ENCODE peak calls at places on chromosomes 1 and 21, in five cellular contexts. Q, D, O, X and T are unnamed samples. For H3K4me1, the result is how much of the 10 kb centered on the place peaks cover.

GRCh38 chr1:198541737-198542136 is 1.3 kb upstream of the ATP6V1G3 start:
- DNase-seq in Q (no peak), D (no peak), O (no peak), X (no peak), T (no peak)

GRCh38 chr1:215872658-215873057 is 305.6 kb downstream of the KCTD3 start:
- DNase-seq in Q (no peak), D (no peak), O (no peak), X (no peak), T (no peak)

GRCh38 chr1:117821782-117822447 is 107.5 kb downstream of the GDAP2 start:
- DNase-seq in Q (no peak), D (no peak), O (no peak), X (no peak), T (no peak)

GRCh38 chr1:225572422-225572821 is 80.5 kb downstream of the ENAH start:
- DNase-seq in Q (no peak), D (no peak), O (no peak), X (no peak), T (no peak)

GRCh38 chr1:169081503-169082123 is 24.9 kb upstream of the ATP1B1 start:
- DNase-seq in Q (no peak), D (no peak), O (no peak), X (no peak), T (no peak)

GRCh38 chr1:84996846-84997666 is at the start of gene MCOLN2:
- DNase-seq in Q (peak), D (peak), O (peak), X (peak), T (peak)

GRCh38 chr1:114315601-114316000 is 161.9 kb upstream of the SYT6 start:
- DNase-seq in Q (no peak), D (no peak), O (no peak), X (no peak), T (no peak)

GRCh38 chr1:243924588-243925349 is 74.7 kb upstream of the AKT3 start:
- DNase-seq in Q (no peak), D (no peak), O (no peak), X (no peak), T (no peak)

GRCh38 chr1:3551711-3552110 is 59.6 kb downstream of the MEGF6 start:
- DNase-seq in Q (no peak), D (no peak), O (no peak), X (no peak), T (no peak)

GRCh38 chr1:24254783-24255182 is 64.4 kb upstream of the GRHL3 start:
- DNase-seq in Q (peak), D (no peak), O (no peak), X (no peak), T (no peak)

GRCh38 chr1:70420320-70420719 is 9.3 kb downstream of the CTH start:
- DNase-seq in Q (no peak), D (no peak), O (no peak), X (no peak), T (no peak)

GRCh38 chr1:236893626-236894545 is 98.8 kb downstream of the MTR start:
- DNase-seq in Q (no peak), D (no peak), O (no peak), X (no peak), T (no peak)

GRCh38 chr1:10304295-10304694 is 93.9 kb downstream of the KIF1B start:
- DNase-seq in Q (no peak), D (no peak), O (no peak), X (no peak), T (no peak)

GRCh38 chr1:23196627-23197328 is 20.5 kb downstream of the HTR1D start:
- DNase-seq in Q (no peak), D (no peak), O (no peak), X (no peak), T (no peak)

GRCh38 chr1:96521994-96522760 is 199.4 kb upstream of the PTBP2 start:
- DNase-seq in Q (no peak), D (no peak), O (no peak), X (no peak), T (no peak)

GRCh38 chr1:67804710-67805109 is 28.6 kb downstream of the GNG12 start:
- DNase-seq in Q (no peak), D (no peak), O (no peak), X (no peak), T (no peak)

GRCh38 chr1:156480411-156481192 is 20.0 kb downstream of the MEF2D start:
- DNase-seq in Q (no peak), D (peak), O (peak), X (peak), T (peak)

GRCh38 chr1:226985839-226986463 is 45.9 kb downstream of the COQ8A start:
- DNase-seq in Q (peak), D (no peak), O (no peak), X (peak), T (no peak)

GRCh38 chr1:233442392-233442791 is 114.9 kb downstream of the MAP3K21 start:
- DNase-seq in Q (no peak), D (no peak), O (no peak), X (no peak), T (no peak)

GRCh38 chr1:178052650-178053461 is 41.0 kb upstream of the RASAL2 start:
- DNase-seq in Q (peak), D (no peak), O (no peak), X (no peak), T (no peak)

GRCh38 chr1:155669233-155670162 is 19.1 kb downstream of the YY1AP1 start:
- DNase-seq in Q (no peak), D (no peak), O (no peak), X (no peak), T (no peak)

GRCh38 chr1:196546272-196547245 is 61.7 kb downstream of the KCNT2 start:
- DNase-seq in Q (no peak), D (no peak), O (no peak), X (no peak), T (no peak)

GRCh38 chr1:60571811-60572210 is 498.2 kb upstream of the C1orf87 start:
- DNase-seq in Q (no peak), D (no peak), O (no peak), X (no peak), T (no peak)

GRCh38 chr1:160866001-160866704 is 3.5 kb upstream of the CD244 start:
- DNase-seq in Q (no peak), D (no peak), O (no peak), X (no peak), T (no peak)

GRCh38 chr1:36350659-36351171 is 27.3 kb upstream of the EVA1B start:
- DNase-seq in Q (no peak), D (no peak), O (peak), X (no peak), T (peak)

GRCh38 chr1:55382699-55383377 is 167.7 kb upstream of the USP24 start:
- DNase-seq in Q (peak), D (no peak), O (no peak), X (no peak), T (no peak)

GRCh38 chr21:42684109-42684916 is 30.9 kb downstream of the PDE9A start:
- DNase-seq in Q (no peak), D (no peak), O (no peak), X (no peak), T (peak)

GRCh38 chr1:113804421-113805255 is 7.6 kb downstream of the RSBN1 start:
- DNase-seq in Q (no peak), D (no peak), O (no peak), X (no peak), T (no peak)

GRCh38 chr1:174242856-174243255 is 83.5 kb downstream of the RABGAP1L start:
- DNase-seq in Q (no peak), D (no peak), O (no peak), X (no peak), T (no peak)

GRCh38 chr1:43711049-43711448 is 3.7 kb downstream of the ST3GAL3 start:
- DNase-seq in Q (no peak), D (no peak), O (no peak), X (no peak), T (no peak)

GRCh38 chr1:207027921-207028320 is 4.6 kb downstream of the C1orf116 start:
- DNase-seq in Q (no peak), D (no peak), O (no peak), X (no peak), T (no peak)

GRCh38 chr1:228393268-228393699 is 13.4 kb downstream of the TRIM11 start:
- DNase-seq in Q (no peak), D (no peak), O (peak), X (peak), T (peak)

GRCh38 chr1:208604295-208604694 is 360.1 kb upstream of the PLXNA2 start:
- DNase-seq in Q (no peak), D (no peak), O (no peak), X (no peak), T (no peak)

GRCh38 chr1:216323344-216323743 is 99.9 kb downstream of the USH2A start:
- DNase-seq in Q (no peak), D (no peak), O (no peak), X (no peak), T (no peak)

GRCh38 chr1:202158810-202159533 is 1.4 kb downstream of the PTPN7 start:
- DNase-seq in Q (peak), D (no peak), O (no peak), X (no peak), T (peak)

GRCh38 chr21:41803316-41803715 is 36.5 kb upstream of the RIPK4 start:
- DNase-seq in Q (no peak), D (no peak), O (no peak), X (no peak), T (no peak)

GRCh38 chr1:202112864-202113689 is 9.6 kb upstream of the GPR37L1 start:
- DNase-seq in Q (no peak), D (no peak), O (no peak), X (peak), T (no peak)

GRCh38 chr1:46062651-46063319 is 69.6 kb downstream of the PIK3R3 start:
- DNase-seq in Q (no peak), D (no peak), O (no peak), X (no peak), T (no peak)

GRCh38 chr1:158025576-158026230 is 32.3 kb downstream of the KIRREL1 start:
- DNase-seq in Q (no peak), D (no peak), O (no peak), X (no peak), T (no peak)
- H3K4me1 ChIP-seq in Q (under half), D (under half), O (under half), X (under half), T (under half)

GRCh38 chr1:168057355-168057754 is 79.4 kb downstream of the GPR161 start:
- DNase-seq in Q (no peak), D (no peak), O (no peak), X (no peak), T (no peak)
- H3K4me3 ChIP-seq in Q (no peak), D (no peak), O (no peak), X (no peak), T (no peak)

GRCh38 chr1:151839457-151840409 is at the start of gene C2CD4D:
- DNase-seq in Q (peak), D (peak), O (peak), X (peak), T (peak)

GRCh38 chr1:151841141-151841540 is 1.5 kb upstream of the C2CD4D start:
- DNase-seq in Q (no peak), D (no peak), O (no peak), X (no peak), T (no peak)

GRCh38 chr1:151837841-151838490 is 1.7 kb downstream of the C2CD4D start:
- DNase-seq in Q (peak), D (no peak), O (no peak), X (peak), T (peak)

GRCh38 chr1:151838491-151839412 is 868 bp downstream of the C2CD4D start:
- DNase-seq in Q (no peak), D (no peak), O (no peak), X (no peak), T (peak)

DNA sequence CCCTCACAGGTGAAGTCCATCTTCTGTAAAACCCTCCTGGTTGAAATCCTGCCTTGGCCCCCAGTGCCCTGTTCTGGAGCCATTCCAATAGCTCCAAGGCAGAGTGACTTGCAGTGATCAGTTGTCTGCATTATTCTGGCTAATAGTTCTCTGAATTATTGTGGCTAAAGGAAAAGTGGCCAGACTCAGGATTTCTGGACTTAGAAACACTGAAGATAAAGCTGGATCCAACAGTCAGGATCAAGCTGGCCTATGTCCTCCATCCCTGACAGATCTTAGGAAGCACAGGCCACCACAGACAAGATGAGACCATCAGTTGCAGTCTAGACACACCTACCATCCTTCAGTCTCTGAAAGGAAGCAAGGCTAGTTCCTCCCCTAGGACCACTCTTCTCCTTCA is 801 bp upstream of the C2CD4D start:
- DNase-seq in Q (no peak), D (no peak), O (no peak), X (no peak), T (peak)
- H3K27ac ChIP-seq in Q (peak), D (peak), O (peak), X (no peak), T (no peak)

DNA sequence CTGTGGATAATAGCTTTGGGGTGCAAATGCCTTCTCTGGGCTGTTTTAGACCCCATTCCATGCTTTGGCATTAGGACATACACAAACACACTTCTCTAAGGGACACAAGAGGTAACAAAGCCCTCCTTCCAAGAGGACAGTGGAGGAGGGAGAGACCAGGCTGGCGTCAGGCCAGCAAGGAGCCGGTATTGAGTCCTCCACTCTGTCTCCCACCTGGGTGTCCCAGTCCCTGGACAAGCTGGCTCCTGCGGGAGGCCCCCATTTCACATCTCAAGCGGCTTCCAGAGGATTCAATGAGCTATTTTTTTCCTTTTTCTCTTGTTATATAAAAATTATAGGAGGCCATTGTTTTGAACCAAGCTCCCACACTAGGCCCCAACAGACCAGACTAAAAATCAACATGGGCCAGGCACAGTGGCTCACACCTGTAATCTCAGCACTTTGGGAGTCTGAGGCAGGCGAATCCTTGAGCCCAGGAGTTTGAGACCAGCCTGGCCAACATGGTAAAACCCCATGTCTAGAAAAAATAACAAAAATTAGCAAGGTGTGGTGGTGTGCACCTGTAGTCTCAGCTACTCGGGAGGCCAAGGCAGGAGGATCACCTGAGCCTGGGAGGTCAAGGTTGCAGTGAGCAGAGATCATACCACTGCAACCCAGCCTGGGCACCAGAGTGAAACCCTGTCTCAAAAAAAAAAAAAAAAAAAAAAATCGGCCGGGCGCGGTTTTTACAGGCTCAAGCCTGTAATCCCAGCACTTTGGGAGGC is 142.9 kb downstream of the TOMM20 start:
- DNase-seq in Q (no peak), D (no peak), O (no peak), X (no peak), T (no peak)
- H3K4me1 ChIP-seq in Q (half or more), D (under half), O (half or more), X (half or more), T (half or more)

DNA sequence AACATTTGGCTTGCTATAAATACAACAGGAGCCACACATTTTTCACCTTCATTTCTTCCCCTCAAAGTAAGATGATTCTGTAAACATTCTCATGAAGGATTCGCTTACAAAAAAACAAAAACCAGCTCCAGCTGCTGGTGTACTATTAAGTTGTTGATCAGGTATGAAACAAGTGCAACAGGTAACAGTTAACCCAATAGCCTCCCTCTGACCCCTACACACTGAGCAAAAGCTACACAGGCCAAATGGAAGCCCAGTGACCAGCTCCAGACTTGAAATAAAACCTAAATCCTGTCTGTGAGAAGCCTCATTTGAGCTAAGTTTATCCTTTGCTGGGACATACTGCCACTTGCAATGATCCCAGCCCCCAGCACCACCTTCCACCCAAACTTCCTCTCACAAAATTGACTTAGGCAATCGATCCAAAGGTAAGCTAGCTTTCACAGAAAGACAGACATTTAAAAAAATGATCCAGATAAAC is 991 bp downstream of the TIAM1 start:
- DNase-seq in Q (no peak), D (no peak), O (no peak), X (no peak), T (no peak)
- H3K4me3 ChIP-seq in Q (peak), D (peak), O (peak), X (peak), T (peak)